ENCODE peak calls at places on chromosomes 12 and 14, in eight cellular contexts. F is gastrocnemius medialis, Q is HCT116, S is heart right ventricle, B is mammary epithelial cell, G is aorta, I is NT2/D1, K is tibial nerve. N is an unnamed sample.

GRCh38 chr14:61337893-61338292 is 16.5 kb downstream of the PRKCH start:
- DNase-seq in I (no peak), B (no peak), F (no peak), S (no peak), Q (no peak), K (no peak), G (no peak), N (peak; percentile 63)

GRCh38 chr12:50425859-50426258 is 25.2 kb downstream of the LARP4 start:
- DNase-seq in F (no peak), K (no peak), B (no peak), G (no peak), S (no peak), Q (no peak), I (peak; percentile 5), N (no peak)

GRCh38 chr14:54002653-54003052 is 46.0 kb upstream of the BMP4 start:
- DNase-seq in I (no peak), K (no peak), B (no peak), Q (no peak), G (no peak), S (no peak), F (no peak), N (no peak)

GRCh38 chr14:92783813-92784431 is 10.2 kb upstream of the GOLGA5 start:
- DNase-seq in I (no peak), Q (peak; percentile 62), F (no peak), K (no peak), S (no peak), B (peak; percentile 50), G (no peak), N (peak; percentile 73)

GRCh38 chr12:20438307-20438779 is 70.0 kb downstream of the PDE3A start:
- DNase-seq in B (no peak), S (no peak), F (no peak), Q (no peak), I (no peak), G (no peak), K (no peak), N (no peak)

GRCh38 chr12:16100206-16100605 is 177.3 kb downstream of the SLC15A5 start:
- DNase-seq in I (no peak), G (no peak), K (no peak), S (no peak), Q (no peak), B (no peak), F (no peak), N (no peak)

GRCh38 chr14:38243696-38244250 is 12.1 kb downstream of the CLEC14A start:
- DNase-seq in F (no peak), Q (no peak), G (no peak), S (no peak), B (no peak), K (no peak), I (no peak), N (no peak)

GRCh38 chr14:105844047-105844630 is 317.8 kb downstream of the TMEM121 start:
- DNase-seq in F (no peak), I (no peak), Q (no peak), S (no peak), B (no peak), K (no peak), G (no peak), N (no peak)

GRCh38 chr14:30420489-30420888 is 138.5 kb upstream of the G2E3 start:
- DNase-seq in I (no peak), Q (no peak), B (no peak), F (no peak), K (no peak), G (no peak), S (no peak), N (no peak)

GRCh38 chr14:66380143-66380542 is 106.0 kb upstream of the CCDC196 start:
- DNase-seq in S (peak; percentile 18), K (no peak), Q (no peak), B (no peak), G (no peak), F (peak; percentile 13), I (no peak), N (no peak)

GRCh38 chr12:93698307-93699092 is 21.3 kb downstream of the CRADD start:
- DNase-seq in G (no peak), B (no peak), K (no peak), Q (no peak), I (no peak), S (no peak), F (no peak), N (no peak)

GRCh38 chr12:115140981-115141380 is 457.0 kb upstream of the TBX3 start:
- DNase-seq in G (no peak), F (no peak), I (peak; percentile 22), B (no peak), K (no peak), Q (no peak), S (no peak), N (no peak)

GRCh38 chr12:107759410-107759809 is 1.5 kb downstream of the PRDM4 start:
- DNase-seq in G (no peak), S (no peak), Q (peak; percentile 47), K (no peak), B (peak; percentile 89), I (no peak), F (no peak), N (peak; percentile 95)

GRCh38 chr14:32073537-32074189 is 3.4 kb upstream of the ARHGAP5 start:
- DNase-seq in G (no peak), B (peak; percentile 78), I (no peak), Q (peak; percentile 82), S (no peak), F (peak; percentile 29), K (no peak), N (peak; percentile 87)

GRCh38 chr12:53219116-53219955 is 12.3 kb upstream of the ITGB7 start:
- DNase-seq in I (no peak), K (no peak), G (peak; percentile 86), Q (no peak), S (peak; percentile 61), F (no peak), B (peak; percentile 47), N (no peak)

GRCh38 chr12:30106204-30106603 is 322.5 kb upstream of the TMTC1 start:
- DNase-seq in G (no peak), Q (no peak), I (no peak), S (no peak), F (no peak), B (no peak), K (no peak), N (no peak)

GRCh38 chr14:29353473-29353872 is 574.2 kb downstream of the PRKD1 start:
- DNase-seq in G (no peak), K (no peak), B (no peak), F (no peak), Q (no peak), S (no peak), I (no peak), N (no peak)

GRCh38 chr12:1533602-1534304 is 60.6 kb downstream of the FBXL14 start:
- DNase-seq in S (no peak), B (peak; percentile 49), G (no peak), Q (no peak), I (no peak), K (no peak), F (no peak), N (no peak)

GRCh38 chr12:1532367-1532752 is 62.0 kb downstream of the FBXL14 start:
- DNase-seq in Q (no peak), B (no peak), F (no peak), K (no peak), I (no peak), S (no peak), G (no peak), N (no peak)

GRCh38 chr12:1531654-1532366 is 62.6 kb downstream of the FBXL14 start:
- DNase-seq in Q (no peak), G (no peak), I (no peak), B (no peak), F (no peak), S (no peak), K (no peak), N (no peak)

GRCh38 chr12:1532796-1533195 is 61.6 kb downstream of the FBXL14 start:
- DNase-seq in S (no peak), F (no peak), B (no peak), I (no peak), K (no peak), Q (no peak), G (no peak), N (no peak)

DNA sequence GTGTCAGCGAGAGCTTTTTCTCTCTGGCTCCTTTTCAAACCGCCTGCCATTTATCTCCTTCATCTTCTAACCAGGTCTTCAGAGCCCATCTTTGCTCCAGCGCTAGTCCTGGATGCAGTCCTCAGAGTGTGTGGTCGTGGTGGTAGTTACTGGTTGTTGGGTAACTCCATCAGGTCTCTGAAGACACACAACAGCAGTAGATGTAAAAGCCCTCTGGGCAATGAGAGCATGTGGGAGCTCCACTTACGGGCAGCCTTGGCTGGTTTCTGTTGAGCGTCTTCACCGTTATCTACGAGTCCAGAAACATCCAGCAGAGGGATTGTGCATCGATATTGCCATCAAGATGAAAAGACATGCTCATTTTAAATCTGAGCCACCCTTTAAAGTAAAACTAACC is 61.2 kb downstream of the FBXL14 start:
- DNase-seq in G (no peak), F (no peak), S (no peak), K (no peak), B (no peak), I (no peak), Q (no peak), N (no peak)
- H3K27me3 ChIP-seq in G (no peaks in the 10 kb centered on the region), F (peaks cover 46% of the 10 kb centered on the region), S (peaks cover 55% of the 10 kb centered on the region), K (peaks cover 70% of the 10 kb centered on the region), B (no peaks in the 10 kb centered on the region), I (peaks cover 52% of the 10 kb centered on the region), Q (peaks cover 35% of the 10 kb centered on the region), N (peaks cover 8% of the 10 kb centered on the region)

DNA sequence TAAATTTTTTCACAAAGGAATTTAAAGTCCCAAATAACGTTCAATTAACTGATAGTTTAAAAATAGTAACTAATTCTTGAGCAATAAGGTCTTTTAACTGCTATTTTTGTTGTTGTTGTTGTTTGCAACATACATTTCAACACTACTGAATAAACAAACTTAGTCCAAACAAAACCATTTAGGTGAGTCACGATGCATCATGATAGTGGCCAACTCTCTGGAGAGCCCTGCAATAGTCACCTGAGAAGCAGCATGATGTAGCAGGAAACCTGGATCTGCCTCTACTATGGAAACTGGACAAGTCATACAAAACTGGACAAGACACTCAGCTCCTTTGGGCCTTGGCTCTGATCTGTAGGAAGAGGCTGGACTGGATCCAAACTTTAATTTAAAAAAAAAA is 117.3 kb downstream of the MED13L start:
- DNase-seq in I (no peak), Q (peak; percentile 83), G (no peak), F (peak; percentile 44), K (no peak), B (peak; percentile 85), S (no peak), N (no peak)
- H3K4me1 ChIP-seq in I (no peaks in the 10 kb centered on the region), Q (peaks cover 54% of the 10 kb centered on the region), G (peaks cover 7% of the 10 kb centered on the region), F (peaks cover 78% of the 10 kb centered on the region), K (peaks cover 23% of the 10 kb centered on the region), B (peaks cover 19% of the 10 kb centered on the region), S (peaks cover 8% of the 10 kb centered on the region), N (peaks cover 12% of the 10 kb centered on the region)

GRCh38 chr14:103533999-103534575 is 5.1 kb downstream of the TRMT61A start:
- DNase-seq in F (no peak), S (no peak), K (no peak), G (no peak), I (no peak), Q (no peak), B (no peak), N (no peak)
- H3K4me3 ChIP-seq in F (no peak overlapping the region), S (no peak overlapping the region), K (no peak overlapping the region), G (no peak overlapping the region), I (no peak overlapping the region), Q (no peak overlapping the region), B (no peak overlapping the region), N (no peak overlapping the region)

DNA sequence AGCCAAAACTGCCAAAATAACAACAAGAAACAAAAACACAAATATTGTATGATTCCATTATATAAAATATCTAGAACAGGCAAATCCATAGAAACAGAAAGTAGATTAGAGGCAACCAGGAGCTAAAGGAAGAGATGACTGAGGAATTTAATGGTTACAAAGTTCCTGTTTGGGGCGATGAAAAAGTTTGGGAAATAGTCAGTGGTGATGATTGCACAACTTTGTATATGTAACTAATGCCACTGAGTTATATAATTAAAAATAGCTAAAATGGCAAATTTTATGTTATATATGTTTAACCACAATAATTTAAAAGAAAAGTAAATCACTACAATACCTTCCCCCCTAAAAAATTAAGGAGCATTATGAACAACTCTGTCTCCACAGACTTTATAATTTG is 24.5 kb downstream of the GNPTAB start:
- DNase-seq in I (no peak), B (no peak), G (no peak), K (no peak), S (no peak), Q (no peak), F (no peak), N (no peak)
- H3K27me3 ChIP-seq in I (no peaks in the 10 kb centered on the region), B (no peaks in the 10 kb centered on the region), G (no peaks in the 10 kb centered on the region), K (no peaks in the 10 kb centered on the region), S (no peaks in the 10 kb centered on the region), Q (no peaks in the 10 kb centered on the region), F (no peaks in the 10 kb centered on the region), N (no peaks in the 10 kb centered on the region)

N was measured in small intestine.